ENCODE peak calls at places on chromosomes 5 and 9, in eight cellular contexts. X is EH; T is stimulated activated CD4-positive, alpha-beta T cell treated with anti-CD3 and anti-CD28 coated beads, Interleukin-4, amount 100 ng/mL, for 24 hours; O is nephron progenitor cell; C is RWPE1; D is ELR; B is AG09309; P is stimulated activated CD8-positive, alpha-beta memory T cell treated with anti-CD3 and anti-CD28 coated beads, Interleukin-4, amount 100 ng/mL, for 1 hour. R is an unnamed sample.

GRCh38 chr9:70747335-70747734 is 332.9 kb upstream of the KLF9 start:
- DNase-seq in B (peak; percentile 16), P (no peak), T (no peak), C (no peak), X (peak; percentile 75), O (no peak), D (no peak), R (no peak)

GRCh38 chr5:67032921-67033664 is 163.5 kb downstream of the CD180 start:
- DNase-seq in O (no peak), X (peak; percentile 56), C (no peak), D (no peak), P (no peak), T (no peak), B (peak; percentile 40), R (no peak)

GRCh38 chr9:104606202-104606601 is 775 bp upstream of the OR13C2 start:
- DNase-seq in D (no peak), P (no peak), B (no peak), C (no peak), X (no peak), T (no peak), O (no peak), R (no peak)

GRCh38 chr9:8349928-8350327 is 550.4 kb upstream of the DMAC1 start:
- DNase-seq in D (no peak), C (no peak), B (no peak), P (no peak), O (no peak), X (no peak), T (no peak), R (no peak)

GRCh38 chr5:126852104-126852531 is 75.2 kb downstream of the LMNB1 start:
- DNase-seq in O (no peak), P (no peak), D (no peak), C (no peak), B (no peak), X (no peak), T (no peak), R (no peak)

GRCh38 chr9:77084094-77084493 is 64.6 kb downstream of the FOXB2 start:
- DNase-seq in P (no peak), X (no peak), T (no peak), B (no peak), O (no peak), D (no peak), C (no peak), R (no peak)

GRCh38 chr5:128121679-128122078 is 38.1 kb downstream of the SLC12A2 start:
- DNase-seq in O (no peak), C (peak; percentile 35), X (peak; percentile 20), B (no peak), P (no peak), D (no peak), T (no peak), R (no peak)

GRCh38 chr9:21461377-21461776 is 20.7 kb downstream of the IFNE start:
- DNase-seq in D (no peak), B (no peak), P (no peak), T (no peak), C (no peak), X (no peak), O (no peak), R (no peak)

GRCh38 chr9:113990975-113991471 is 87.1 kb downstream of the AMBP start:
- DNase-seq in C (no peak), X (no peak), B (no peak), P (no peak), D (no peak), O (no peak), T (no peak), R (no peak)

GRCh38 chr9:121288557-121288873 is 20.6 kb downstream of the GSN start:
- DNase-seq in X (no peak), D (no peak), B (no peak), P (no peak), C (no peak), O (no peak), T (no peak), R (no peak)

GRCh38 chr5:134794136-134794535 is 35.6 kb downstream of the DDX46 start:
- DNase-seq in T (no peak), D (peak; percentile 22), B (no peak), P (no peak), O (no peak), C (no peak), X (peak; percentile 46), R (no peak)

GRCh38 chr9:127614961-127615360 is 2.9 kb downstream of the STXBP1 start:
- DNase-seq in O (no peak), T (no peak), P (no peak), B (no peak), X (peak; percentile 27), D (no peak), C (no peak), R (no peak)

GRCh38 chr5:64923151-64923685 is 154.5 kb downstream of the CWC27 start:
- DNase-seq in O (no peak), P (no peak), C (no peak), D (peak; percentile 80), T (no peak), X (peak; percentile 50), B (no peak), R (no peak)

GRCh38 chr5:149498724-149499336 is 52.4 kb downstream of the CSNK1A1 start:
- DNase-seq in P (no peak), X (no peak), O (no peak), T (no peak), C (no peak), B (no peak), D (no peak), R (no peak)

GRCh38 chr5:54985301-54986268 is at the start of gene ESM1:
- DNase-seq in C (peak; percentile 71), B (peak; percentile 34), O (peak; percentile 8), D (peak; percentile 99), X (peak; percentile 79), T (no peak), P (no peak), R (no peak)

R was measured in DND-41.